ENCODE peak calls at places on chromosomes 11 and 22, in four cellular contexts. D is iPS DF 6.9, G is bronchial epithelial cell, J is dorsolateral prefrontal cortex. L is an unnamed sample.

GRCh38 chr22:22816766-22817410 is 70.7 kb upstream of the IGLL5 start:
- DNase-seq in D (no peak), G (no peak), J (no peak), L (no peak)

GRCh38 chr11:65295001-65295400 is 19.7 kb upstream of the CDC42EP2 start:
- DNase-seq in D (no peak), G (peak; percentile 10), J (no peak), L (no peak)

GRCh38 chr11:47109051-47109791 is 67.5 kb downstream of the ARFGAP2 start:
- DNase-seq in D (no peak), G (no peak), J (peak; percentile 47), L (no peak)

GRCh38 chr11:64718084-64718779 is 4.8 kb downstream of the NRXN2 start:
- DNase-seq in D (no peak), G (no peak), J (peak; percentile 77), L (no peak)

GRCh38 chr11:31110825-31111224 is 258.7 kb downstream of the DCDC1 start:
- DNase-seq in D (no peak), G (no peak), J (no peak), L (no peak)

GRCh38 chr11:3159296-3160190 is 5.6 kb downstream of the OSBPL5 start:
- DNase-seq in D (no peak), G (no peak), J (peak; percentile 45), L (no peak)

GRCh38 chr11:133078591-133079179 is 453.6 kb downstream of the OPCML start:
- DNase-seq in D (peak; percentile 35), G (no peak), J (peak; percentile 68), L (no peak)

GRCh38 chr11:72429626-72430025 is 4.7 kb downstream of the CLPB start:
- DNase-seq in D (no peak), G (no peak), J (no peak), L (no peak)

GRCh38 chr11:74506823-74507222 is 13.3 kb upstream of the LIPT2 start:
- DNase-seq in D (no peak), G (no peak), J (no peak), L (no peak)

GRCh38 chr22:48974443-48975251 is 853.0 kb downstream of the BRD1 start:
- DNase-seq in D (no peak), G (no peak), J (peak; percentile 19), L (no peak)

GRCh38 chr22:20519558-20519957 is 12.1 kb downstream of the MED15 start:
- DNase-seq in D (no peak), G (no peak), J (no peak), L (no peak)

DNA sequence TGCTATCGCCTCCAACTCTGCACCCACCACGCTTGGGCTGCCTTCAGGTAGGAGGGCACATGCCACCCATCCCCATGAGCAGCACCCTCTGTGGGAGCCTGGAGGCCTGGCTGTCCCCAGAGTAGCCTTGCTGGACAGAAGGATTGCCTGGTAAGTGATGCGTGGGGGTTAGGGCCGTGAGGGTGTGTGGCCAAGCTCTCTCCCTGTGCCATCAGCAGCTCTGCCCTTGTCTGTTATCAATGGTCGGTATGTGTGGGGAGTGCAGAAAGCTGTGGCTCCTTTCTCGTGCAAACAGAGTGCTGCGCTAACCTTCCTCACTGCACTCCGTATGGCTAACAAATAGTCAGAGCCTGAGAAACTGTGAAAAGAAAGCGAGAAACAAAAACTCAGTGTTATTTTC is 432.0 kb downstream of the NTM start:
- DNase-seq in D (no peak), G (no peak), J (no peak), L (no peak)
- H3K27me3 ChIP-seq in D (no peaks in the 10 kb centered on the region), G (no peaks in the 10 kb centered on the region), J (no peaks in the 10 kb centered on the region), L (peaks cover 4% of the 10 kb centered on the region)

DNA sequence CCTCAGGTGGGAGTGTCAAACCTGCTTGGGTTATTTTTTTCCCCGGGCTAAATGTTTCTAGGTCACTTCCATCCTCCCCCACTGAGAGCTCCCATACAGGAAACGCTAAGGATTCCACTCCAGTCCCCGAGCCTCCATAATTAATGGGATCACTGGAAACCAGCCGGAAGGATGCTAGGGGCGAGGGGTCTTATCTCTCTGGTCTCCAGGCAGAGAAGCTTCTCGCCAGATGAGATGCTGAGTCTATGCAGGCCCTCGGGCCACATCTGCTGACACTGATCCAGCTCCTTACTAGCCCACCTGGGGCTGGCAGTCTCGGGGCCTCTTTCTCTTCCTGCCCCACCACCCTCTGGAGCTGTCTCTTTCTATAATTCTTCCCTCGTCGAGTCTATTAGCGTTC is 125.9 kb upstream of the SYT13 start:
- DNase-seq in D (no peak), G (no peak), J (no peak), L (no peak)
- H3K27me3 ChIP-seq in D (no peaks in the 10 kb centered on the region), G (peaks cover 8% of the 10 kb centered on the region), J (no peaks in the 10 kb centered on the region), L (peaks cover 18% of the 10 kb centered on the region)

GRCh38 chr11:66728760-66729385 is at the start of gene SPTBN2:
- DNase-seq in D (no peak), G (no peak), J (no peak), L (no peak)
- H3K27me3 ChIP-seq in D (peaks cover 7% of the 10 kb centered on the region), G (no peaks in the 10 kb centered on the region), J (no peaks in the 10 kb centered on the region), L (no peaks in the 10 kb centered on the region)

GRCh38 chr22:41996826-41997225 is 1.8 kb upstream of the WBP2NL start:
- DNase-seq in D (no peak), G (no peak), J (no peak), L (no peak)
- H3K27me3 ChIP-seq in D (no peaks in the 10 kb centered on the region), G (no peaks in the 10 kb centered on the region), J (no peaks in the 10 kb centered on the region), L (no peaks in the 10 kb centered on the region)

DNA sequence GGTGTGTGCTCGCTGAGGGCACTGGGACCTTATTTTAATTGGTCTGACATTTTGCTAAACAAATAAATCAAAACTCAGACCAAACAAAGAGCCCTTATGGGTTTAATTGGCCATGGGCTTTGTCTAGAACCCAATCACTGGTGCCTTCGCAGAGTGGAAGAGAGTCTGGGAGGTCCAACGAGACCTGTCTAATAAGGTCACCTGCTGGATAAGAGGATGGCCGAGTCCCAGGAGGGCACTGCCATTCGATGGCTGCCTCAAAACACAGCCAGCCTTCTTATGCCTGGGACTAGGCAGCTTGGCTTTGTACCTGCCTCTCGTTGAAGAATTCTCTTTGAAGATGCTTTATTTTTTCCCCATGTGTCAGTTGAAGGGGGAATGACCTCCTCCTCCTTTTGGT is 171.1 kb downstream of the CEP164 start:
- DNase-seq in D (no peak), G (no peak), J (no peak), L (no peak)
- H3K27me3 ChIP-seq in D (no peaks in the 10 kb centered on the region), G (no peaks in the 10 kb centered on the region), J (no peaks in the 10 kb centered on the region), L (peaks cover 15% of the 10 kb centered on the region)

DNA sequence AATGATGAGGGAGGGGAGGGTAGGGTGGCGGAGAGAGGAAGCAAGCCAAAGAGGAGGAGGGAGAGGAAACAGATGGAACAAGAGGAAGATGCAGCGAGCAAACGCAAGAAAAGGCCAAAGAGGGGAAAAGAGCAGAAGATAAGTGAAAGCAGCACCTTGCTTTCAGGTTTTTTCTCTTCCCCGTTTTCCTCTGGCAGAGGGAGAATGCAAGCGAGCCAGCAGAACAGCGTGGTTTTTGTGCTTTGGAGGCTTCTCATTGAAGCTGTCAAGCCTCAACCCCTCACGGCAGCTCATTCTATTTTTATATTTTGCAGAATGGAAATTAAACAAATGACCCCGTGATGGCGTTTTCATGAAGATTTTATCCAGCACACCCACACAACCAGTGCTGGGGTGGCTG is 67.1 kb upstream of the GRAMD1B start:
- DNase-seq in D (no peak), G (no peak), J (no peak), L (no peak)
- H3K27me3 ChIP-seq in D (peaks cover 14% of the 10 kb centered on the region), G (peaks cover 21% of the 10 kb centered on the region), J (peaks cover 12% of the 10 kb centered on the region), L (peaks cover 28% of the 10 kb centered on the region)

DNA sequence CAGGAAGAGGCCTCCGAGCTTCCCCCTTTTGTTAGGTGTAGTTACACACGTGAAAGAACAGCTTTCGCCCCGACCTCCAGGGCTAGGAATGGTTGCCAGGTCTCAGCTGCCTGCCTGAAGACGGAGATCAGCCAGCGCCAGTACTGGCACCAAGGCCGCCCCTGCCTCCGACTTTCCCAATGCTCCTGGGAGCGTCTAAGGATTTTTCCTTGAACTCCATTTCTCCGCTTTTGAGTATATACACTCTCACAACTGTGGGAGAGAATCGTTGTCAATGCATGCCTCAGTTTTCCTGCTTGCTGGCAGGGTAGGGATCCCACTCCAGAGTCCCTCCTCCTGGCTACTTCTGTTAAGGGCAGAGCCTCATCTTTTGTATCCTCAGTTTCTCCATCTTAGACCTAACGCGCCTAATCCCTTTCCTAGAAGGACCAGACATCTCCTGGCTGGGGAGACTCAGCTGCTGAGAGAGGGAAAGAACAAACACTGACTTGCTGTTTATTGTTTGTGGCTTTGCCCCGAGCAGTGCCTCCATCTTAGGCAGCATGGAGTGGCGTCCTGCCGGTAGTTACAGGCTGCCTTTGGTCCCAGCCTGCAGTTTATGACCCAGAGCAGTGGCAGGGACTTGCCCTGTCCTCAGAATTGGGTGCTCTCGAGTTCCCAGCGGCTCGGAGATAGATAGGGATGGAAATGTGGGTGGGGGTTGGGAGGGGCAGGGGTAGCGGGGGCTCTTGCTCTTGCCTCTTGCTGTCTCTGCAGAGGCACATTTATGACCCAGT is 3.3 kb downstream of the ALX4 start:
- DNase-seq in D (no peak), G (no peak), J (no peak), L (no peak)
- H3K27me3 ChIP-seq in D (peaks cover 92% of the 10 kb centered on the region), G (peaks cover 86% of the 10 kb centered on the region), J (peaks cover 93% of the 10 kb centered on the region), L (peaks cover 97% of the 10 kb centered on the region)

GRCh38 chr11:111699579-111700156 is 66.5 kb downstream of the PPP2R1B start:
- DNase-seq in D (no peak), G (no peak), J (no peak), L (no peak)

GRCh38 chr11:111697910-111698309 is 68.3 kb downstream of the PPP2R1B start:
- DNase-seq in D (no peak), G (no peak), J (no peak), L (no peak)

GRCh38 chr11:111702623-111703022 is 63.6 kb downstream of the PPP2R1B start:
- DNase-seq in D (no peak), G (no peak), J (no peak), L (no peak)

GRCh38 chr11:111698852-111699559 is 67.2 kb downstream of the PPP2R1B start:
- DNase-seq in D (no peak), G (no peak), J (no peak), L (no peak)

DNA sequence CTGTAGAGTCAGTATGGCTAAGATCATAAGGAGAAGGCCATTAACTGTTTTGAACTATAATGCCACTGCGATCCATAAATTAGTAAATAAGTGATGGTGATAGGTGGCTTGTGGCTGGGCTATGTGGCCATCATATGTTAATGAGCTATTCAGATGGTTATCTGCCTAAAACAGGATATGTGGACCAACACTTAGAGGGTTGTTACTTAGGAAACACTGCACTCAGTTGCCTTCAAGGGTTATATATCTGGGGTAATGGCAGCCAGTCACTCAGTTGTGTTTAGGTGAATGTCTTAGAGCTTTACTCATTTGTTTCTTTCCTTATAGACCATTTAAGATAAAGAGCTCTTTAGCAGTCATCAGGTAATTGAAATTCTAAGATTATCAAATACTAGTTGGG is 66.0 kb downstream of the PPP2R1B start:
- DNase-seq in D (no peak), G (no peak), J (no peak), L (no peak)
- H3K27me3 ChIP-seq in D (no peaks in the 10 kb centered on the region), G (no peaks in the 10 kb centered on the region), J (no peaks in the 10 kb centered on the region), L (no peaks in the 10 kb centered on the region)

L was measured in kidney epithelial cell.